ENCODE peak calls at places on chromosome 16, in six cellular contexts. O is left ventricle myocardium inferior; A is iris pigment epithelial cell; E is esophagus muscularis mucosa; I is mesendoderm; T is stimulated activated CD8-positive, alpha-beta memory T cell treated with anti-CD3 and anti-CD28 coated beads, Interleukin-15, amount 100 ng/mL, for 1 hour. G is an unnamed sample.

GRCh38 chr16:67101301-67101675 is 8.5 kb upstream of the PHAF1 start:
- DNase-seq in O (no peak), A (peak), E (no peak), I (no peak), T (no peak), G (no peak)

GRCh38 chr16:67157892-67158635 is 1.6 kb downstream of the TRADD start:
- DNase-seq in O (no peak), A (no peak), E (no peak), I (no peak), T (no peak), G (no peak)

GRCh38 chr16:23952128-23953041 is 116.6 kb downstream of the PRKCB start:
- DNase-seq in O (no peak), A (peak), E (no peak), I (peak), T (no peak), G (no peak)

GRCh38 chr16:55954906-55955305 is 79.7 kb upstream of the CES5A start:
- DNase-seq in O (no peak), A (no peak), E (peak), I (no peak), T (no peak), G (no peak)

GRCh38 chr16:1428511-1428910 is 2.4 kb upstream of the PERCC1 start:
- DNase-seq in O (no peak), A (peak), E (no peak), I (peak), T (no peak), G (peak)

GRCh38 chr16:78761427-78761826 is 662.0 kb downstream of the WWOX start:
- DNase-seq in O (no peak), A (no peak), E (no peak), I (peak), T (no peak), G (no peak)

GRCh38 chr16:82753821-82754220 is 127.1 kb downstream of the CDH13 start:
- DNase-seq in O (no peak), A (peak), E (no peak), I (no peak), T (no peak), G (no peak)

GRCh38 chr16:29806096-29806579 is at the start of gene MAZ:
- DNase-seq in O (no peak), A (no peak), E (peak), I (no peak), T (no peak), G (peak)

GRCh38 chr16:31420037-31420436 is 8.1 kb downstream of the COX6A2 start:
- DNase-seq in O (no peak), A (no peak), E (no peak), I (no peak), T (no peak), G (no peak)

GRCh38 chr16:48613061-48613957 is 3.3 kb upstream of the N4BP1 start:
- DNase-seq in O (no peak), A (peak), E (no peak), I (peak), T (no peak), G (peak)

GRCh38 chr16:70644763-70645597 is 1.4 kb upstream of the IL34 start:
- DNase-seq in O (no peak), A (no peak), E (no peak), I (peak), T (no peak), G (no peak)

GRCh38 chr16:86048221-86048620 is 149.3 kb downstream of the IRF8 start:
- DNase-seq in O (no peak), A (no peak), E (no peak), I (peak), T (no peak), G (no peak)

GRCh38 chr16:4138735-4139134 is 22.5 kb upstream of the ADCY9 start:
- DNase-seq in O (no peak), A (peak), E (no peak), I (no peak), T (no peak), G (no peak)

GRCh38 chr16:407253-407652 is 5.6 kb downstream of the DECR2 start:
- DNase-seq in O (no peak), A (no peak), E (no peak), I (no peak), T (no peak), G (no peak)

G was measured in GM06990.